ENCODE peak calls at places on chromosomes 5 and 9, in seven cellular contexts. One of them, this sample, is unnamed.

GRCh38 chr5:111278824-111279504 is 54.8 kb downstream of the CAMK4 start:
- DNase-seq in HCT116: peak; percentile 42
- DNase-seq in uterus: no peak
- DNase-seq in endothelial cell of umbilical vein: peak; percentile 60
- DNase-seq in sigmoid colon: no peak
- DNase-seq in PC-9: peak; percentile 41
- DNase-seq in GM23248: peak; percentile 13
- DNase-seq in this sample: no peak

GRCh38 chr5:14771195-14771594 is 100.4 kb downstream of the ANKH start:
- DNase-seq in HCT116: no peak
- DNase-seq in PC-9: no peak
- DNase-seq in uterus: no peak
- DNase-seq in GM23248: no peak
- DNase-seq in endothelial cell of umbilical vein: no peak
- DNase-seq in sigmoid colon: no peak
- DNase-seq in this sample: no peak

GRCh38 chr9:123287639-123288038 is 19.3 kb upstream of the STRBP start:
- DNase-seq in HCT116: no peak
- DNase-seq in GM23248: no peak
- DNase-seq in uterus: no peak
- DNase-seq in sigmoid colon: no peak
- DNase-seq in PC-9: no peak
- DNase-seq in endothelial cell of umbilical vein: no peak
- DNase-seq in this sample: no peak

GRCh38 chr5:157497875-157498611 is 38.0 kb downstream of the NIPAL4 start:
- DNase-seq in PC-9: no peak
- DNase-seq in HCT116: no peak
- DNase-seq in uterus: no peak
- DNase-seq in endothelial cell of umbilical vein: no peak
- DNase-seq in GM23248: no peak
- DNase-seq in sigmoid colon: peak; percentile 62
- DNase-seq in this sample: no peak

GRCh38 chr5:136191304-136192014 is 1.5 kb downstream of the SMIM32 start:
- DNase-seq in uterus: no peak
- DNase-seq in PC-9: no peak
- DNase-seq in sigmoid colon: peak; percentile 54
- DNase-seq in endothelial cell of umbilical vein: peak; percentile 35
- DNase-seq in HCT116: no peak
- DNase-seq in GM23248: peak; percentile 73
- DNase-seq in this sample: peak; percentile 26

GRCh38 chr5:158060216-158060615 is 201.3 kb upstream of the CLINT1 start:
- DNase-seq in endothelial cell of umbilical vein: no peak
- DNase-seq in GM23248: no peak
- DNase-seq in PC-9: no peak
- DNase-seq in HCT116: no peak
- DNase-seq in uterus: no peak
- DNase-seq in sigmoid colon: no peak
- DNase-seq in this sample: peak; percentile 58

GRCh38 chr9:110814159-110814558 is 145.6 kb downstream of the MUSK start:
- DNase-seq in sigmoid colon: no peak
- DNase-seq in endothelial cell of umbilical vein: no peak
- DNase-seq in GM23248: no peak
- DNase-seq in PC-9: peak; percentile 41
- DNase-seq in HCT116: no peak
- DNase-seq in uterus: no peak
- DNase-seq in this sample: no peak

GRCh38 chr5:158451983-158452710 is 593.2 kb upstream of the CLINT1 start:
- DNase-seq in PC-9: no peak
- DNase-seq in uterus: no peak
- DNase-seq in endothelial cell of umbilical vein: no peak
- DNase-seq in GM23248: no peak
- DNase-seq in sigmoid colon: no peak
- DNase-seq in HCT116: no peak
- DNase-seq in this sample: no peak

GRCh38 chr5:5512496-5512895 is 90.0 kb downstream of the ICE1 start:
- DNase-seq in endothelial cell of umbilical vein: no peak
- DNase-seq in HCT116: no peak
- DNase-seq in sigmoid colon: no peak
- DNase-seq in uterus: no peak
- DNase-seq in PC-9: no peak
- DNase-seq in GM23248: no peak
- DNase-seq in this sample: no peak

GRCh38 chr9:124511426-124511840 is 4.2 kb upstream of the NR5A1 start:
- DNase-seq in GM23248: no peak
- DNase-seq in sigmoid colon: no peak
- DNase-seq in PC-9: no peak
- DNase-seq in endothelial cell of umbilical vein: no peak
- DNase-seq in uterus: no peak
- DNase-seq in HCT116: no peak
- DNase-seq in this sample: no peak

GRCh38 chr9:27377811-27378345 is 80.9 kb upstream of the EQTN start:
- DNase-seq in endothelial cell of umbilical vein: no peak
- DNase-seq in PC-9: no peak
- DNase-seq in HCT116: no peak
- DNase-seq in GM23248: no peak
- DNase-seq in sigmoid colon: no peak
- DNase-seq in uterus: no peak
- DNase-seq in this sample: no peak

GRCh38 chr5:95817430-95817829 is 5.1 kb downstream of the GLRX start:
- DNase-seq in sigmoid colon: no peak
- DNase-seq in PC-9: peak; percentile 43
- DNase-seq in HCT116: no peak
- DNase-seq in GM23248: peak; percentile 53
- DNase-seq in endothelial cell of umbilical vein: no peak
- DNase-seq in uterus: no peak
- DNase-seq in this sample: no peak

GRCh38 chr5:55665065-55665464 is 47.1 kb downstream of the SLC38A9 start:
- DNase-seq in PC-9: no peak
- DNase-seq in uterus: no peak
- DNase-seq in GM23248: peak; percentile 74
- DNase-seq in endothelial cell of umbilical vein: no peak
- DNase-seq in HCT116: no peak
- DNase-seq in sigmoid colon: no peak
- DNase-seq in this sample: no peak

GRCh38 chr9:100111235-100111634 is 12.2 kb downstream of the INVS start:
- DNase-seq in GM23248: peak; percentile 98
- DNase-seq in PC-9: no peak
- DNase-seq in HCT116: no peak
- DNase-seq in uterus: peak; percentile 78
- DNase-seq in sigmoid colon: peak; percentile 92
- DNase-seq in endothelial cell of umbilical vein: no peak
- DNase-seq in this sample: peak; percentile 83

GRCh38 chr5:175895701-175896102 is 24.3 kb downstream of the CPLX2 start:
- DNase-seq in uterus: no peak
- DNase-seq in HCT116: no peak
- DNase-seq in PC-9: peak; percentile 75
- DNase-seq in sigmoid colon: no peak
- DNase-seq in GM23248: no peak
- DNase-seq in endothelial cell of umbilical vein: no peak
- DNase-seq in this sample: no peak

GRCh38 chr5:59863777-59864176 is 29.7 kb downstream of the PDE4D start:
- DNase-seq in GM23248: peak; percentile 46
- DNase-seq in sigmoid colon: no peak
- DNase-seq in HCT116: no peak
- DNase-seq in uterus: no peak
- DNase-seq in PC-9: no peak
- DNase-seq in endothelial cell of umbilical vein: no peak
- DNase-seq in this sample: no peak

GRCh38 chr5:178130576-178131445 is at the start of gene RMND5B:
- DNase-seq in endothelial cell of umbilical vein: peak; percentile 68
- DNase-seq in GM23248: peak; percentile 90
- DNase-seq in sigmoid colon: peak; percentile 91
- DNase-seq in uterus: peak; percentile 74
- DNase-seq in PC-9: peak; percentile 86
- DNase-seq in HCT116: peak; percentile 37
- DNase-seq in this sample: no peak

GRCh38 chr9:20353529-20353928 is 268.8 kb downstream of the MLLT3 start:
- DNase-seq in sigmoid colon: no peak
- DNase-seq in HCT116: no peak
- DNase-seq in PC-9: no peak
- DNase-seq in GM23248: peak; percentile 2
- DNase-seq in uterus: no peak
- DNase-seq in endothelial cell of umbilical vein: no peak
- DNase-seq in this sample: no peak

GRCh38 chr9:101574773-101575333 is 19.9 kb downstream of the PPP3R2 start:
- DNase-seq in sigmoid colon: no peak
- DNase-seq in endothelial cell of umbilical vein: no peak
- DNase-seq in GM23248: no peak
- DNase-seq in PC-9: no peak
- DNase-seq in uterus: no peak
- DNase-seq in HCT116: no peak
- DNase-seq in this sample: no peak

GRCh38 chr5:73180561-73180960 is 7.6 kb downstream of the TMEM174 start:
- DNase-seq in sigmoid colon: no peak
- DNase-seq in PC-9: no peak
- DNase-seq in GM23248: no peak
- DNase-seq in uterus: no peak
- DNase-seq in HCT116: no peak
- DNase-seq in endothelial cell of umbilical vein: no peak
- DNase-seq in this sample: no peak

GRCh38 chr9:4333231-4333740 is 33.4 kb upstream of the GLIS3 start:
- DNase-seq in HCT116: no peak
- DNase-seq in PC-9: no peak
- DNase-seq in uterus: no peak
- DNase-seq in sigmoid colon: no peak
- DNase-seq in GM23248: no peak
- DNase-seq in endothelial cell of umbilical vein: peak; percentile 26
- DNase-seq in this sample: no peak

GRCh38 chr5:90558344-90559192 is at the start of gene ADGRV1:
- DNase-seq in PC-9: peak; percentile 82
- DNase-seq in uterus: peak; percentile 15
- DNase-seq in endothelial cell of umbilical vein: peak; percentile 12
- DNase-seq in GM23248: peak; percentile 30
- DNase-seq in sigmoid colon: no peak
- DNase-seq in HCT116: peak; percentile 86
- DNase-seq in this sample: peak; percentile 34

GRCh38 chr5:172595591-172596455 is 45.2 kb upstream of the NEURL1B start:
- DNase-seq in HCT116: no peak
- DNase-seq in endothelial cell of umbilical vein: no peak
- DNase-seq in sigmoid colon: no peak
- DNase-seq in GM23248: no peak
- DNase-seq in uterus: no peak
- DNase-seq in PC-9: no peak
- DNase-seq in this sample: no peak

GRCh38 chr5:10578869-10579268 is 15.0 kb downstream of the ANKRD33B start:
- DNase-seq in uterus: no peak
- DNase-seq in PC-9: no peak
- DNase-seq in endothelial cell of umbilical vein: no peak
- DNase-seq in sigmoid colon: no peak
- DNase-seq in GM23248: no peak
- DNase-seq in HCT116: no peak
- DNase-seq in this sample: no peak

GRCh38 chr5:115069087-115069968 is 100.4 kb downstream of the TRIM36 start:
- DNase-seq in endothelial cell of umbilical vein: peak; percentile 32
- DNase-seq in HCT116: peak; percentile 51
- DNase-seq in GM23248: peak; percentile 61
- DNase-seq in PC-9: peak; percentile 11
- DNase-seq in sigmoid colon: no peak
- DNase-seq in uterus: no peak
- DNase-seq in this sample: no peak

DNA sequence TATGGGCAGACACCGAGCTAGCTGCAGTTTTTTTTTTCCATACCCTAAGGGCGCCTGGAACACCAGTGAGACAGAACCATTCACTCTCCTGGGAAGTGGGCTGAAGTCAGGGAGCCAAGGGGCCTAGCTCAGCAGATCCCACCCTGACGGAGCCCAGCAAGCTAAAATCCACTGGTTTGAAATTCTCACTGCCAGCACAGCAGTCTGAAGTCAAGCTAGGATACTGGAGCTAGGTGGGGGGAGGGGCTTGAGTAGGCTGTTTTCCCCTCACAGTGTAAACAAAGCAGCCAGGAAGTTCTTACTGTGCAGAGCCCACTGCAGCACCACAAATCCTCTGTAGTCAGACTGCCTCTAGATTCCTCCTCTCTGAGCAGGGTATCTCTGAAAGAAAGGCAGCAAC is 151.7 kb upstream of the HCN1 start:
- DNase-seq in uterus: no peak
- DNase-seq in PC-9: no peak
- DNase-seq in GM23248: no peak
- DNase-seq in endothelial cell of umbilical vein: no peak
- DNase-seq in HCT116: no peak
- DNase-seq in sigmoid colon: no peak
- DNase-seq in this sample: no peak
- H3K27ac ChIP-seq in uterus: no peak overlapping the region
- H3K27ac ChIP-seq in PC-9: no peak overlapping the region
- H3K27ac ChIP-seq in GM23248: no peak overlapping the region
- H3K27ac ChIP-seq in endothelial cell of umbilical vein: no peak overlapping the region
- H3K27ac ChIP-seq in HCT116: no peak overlapping the region
- H3K27ac ChIP-seq in sigmoid colon: no peak overlapping the region
- H3K27ac ChIP-seq in this sample: no peak overlapping the region

GRCh38 chr9:121308765-121309164 is 40.8 kb downstream of the GSN start:
- DNase-seq in endothelial cell of umbilical vein: no peak
- DNase-seq in PC-9: no peak
- DNase-seq in uterus: no peak
- DNase-seq in GM23248: no peak
- DNase-seq in HCT116: no peak
- DNase-seq in sigmoid colon: no peak
- DNase-seq in this sample: no peak
- H3K27ac ChIP-seq in endothelial cell of umbilical vein: no peak overlapping the region
- H3K27ac ChIP-seq in PC-9: no peak overlapping the region
- H3K27ac ChIP-seq in uterus: peak overlapping the region; percentile 100
- H3K27ac ChIP-seq in GM23248: no peak overlapping the region
- H3K27ac ChIP-seq in HCT116: no peak overlapping the region
- H3K27ac ChIP-seq in sigmoid colon: peak overlapping the region; percentile 95
- H3K27ac ChIP-seq in this sample: no peak overlapping the region

DNA sequence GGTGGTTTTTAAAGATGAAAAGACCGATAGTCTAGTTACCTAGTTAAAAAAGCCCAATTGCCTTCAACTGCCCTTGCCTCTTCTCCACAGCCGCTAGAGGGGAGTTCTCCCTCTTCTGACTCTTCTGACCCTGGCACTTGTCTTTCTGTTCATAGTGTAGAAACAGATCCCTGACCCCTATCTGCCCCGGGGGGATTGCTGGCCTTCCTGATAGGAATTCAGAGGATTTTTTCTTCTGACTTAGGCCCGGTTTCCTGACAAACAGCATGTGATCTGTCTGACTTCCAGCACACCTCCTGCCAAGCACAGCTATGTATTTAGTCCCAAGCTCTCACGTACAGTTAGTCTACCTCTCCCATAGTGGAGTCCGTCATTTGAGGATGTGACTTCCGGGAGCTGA is 5.0 kb upstream of the TMEM268 start:
- DNase-seq in PC-9: no peak
- DNase-seq in endothelial cell of umbilical vein: peak; percentile 81
- DNase-seq in sigmoid colon: no peak
- DNase-seq in HCT116: no peak
- DNase-seq in GM23248: no peak
- DNase-seq in uterus: no peak
- DNase-seq in this sample: no peak
- H3K27ac ChIP-seq in PC-9: no peak overlapping the region
- H3K27ac ChIP-seq in endothelial cell of umbilical vein: no peak overlapping the region
- H3K27ac ChIP-seq in sigmoid colon: no peak overlapping the region
- H3K27ac ChIP-seq in HCT116: no peak overlapping the region
- H3K27ac ChIP-seq in GM23248: peak overlapping the region; percentile 16
- H3K27ac ChIP-seq in uterus: no peak overlapping the region
- H3K27ac ChIP-seq in this sample: no peak overlapping the region

DNA sequence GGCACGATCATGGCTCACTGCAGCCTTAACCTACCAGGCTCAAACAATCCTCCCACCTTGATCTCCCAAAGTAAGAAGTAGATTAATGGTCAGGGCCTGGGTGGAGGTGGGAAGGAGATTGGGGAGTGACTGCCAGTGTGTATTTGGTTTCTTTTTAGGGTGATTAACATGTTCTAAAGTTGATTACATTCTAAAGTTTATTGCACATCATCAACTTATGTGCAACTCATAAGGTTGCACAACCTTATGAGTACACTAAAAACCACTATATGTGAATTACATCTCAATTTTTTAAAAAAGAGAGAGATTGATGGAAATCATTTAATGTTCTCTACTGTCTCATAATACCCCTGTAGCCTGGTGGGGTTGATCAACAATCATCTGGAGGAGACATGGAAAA is 218.1 kb downstream of the AOPEP start:
- DNase-seq in HCT116: no peak
- DNase-seq in uterus: no peak
- DNase-seq in sigmoid colon: no peak
- DNase-seq in PC-9: no peak
- DNase-seq in endothelial cell of umbilical vein: no peak
- DNase-seq in GM23248: peak; percentile 64
- DNase-seq in this sample: no peak
- H3K27ac ChIP-seq in HCT116: no peak overlapping the region
- H3K27ac ChIP-seq in uterus: peak overlapping the region; percentile 86
- H3K27ac ChIP-seq in sigmoid colon: peak overlapping the region; percentile 73
- H3K27ac ChIP-seq in PC-9: peak overlapping the region; percentile 83
- H3K27ac ChIP-seq in endothelial cell of umbilical vein: no peak overlapping the region
- H3K27ac ChIP-seq in GM23248: peak overlapping the region; percentile 97
- H3K27ac ChIP-seq in this sample: peak overlapping the region; percentile 67